ENCODE peak calls at places on chromosome 21, in five cellular contexts. W is uterus, Q is IMR-90, M is ovary, I is stomach. T is an unnamed sample.

GRCh38 chr21:34890724-34891609 is 158.1 kb downstream of the RUNX1 start:
- DNase-seq in I (no peak), M (peak), W (no peak), Q (peak), T (peak)

GRCh38 chr21:35562876-35563275 is 497.4 kb downstream of the SETD4 start:
- DNase-seq in M (no peak), Q (peak), I (no peak), W (no peak), T (no peak)

GRCh38 chr21:23936224-23936623 is 1671.1 kb downstream of the MRPL39 start:
- DNase-seq in I (no peak), M (no peak), W (no peak), Q (peak), T (no peak)

GRCh38 chr21:32007461-32007860 is 134.6 kb downstream of the HUNK start:
- DNase-seq in W (no peak), Q (peak), I (no peak), M (no peak), T (no peak)

GRCh38 chr21:34908424-34909055 is 140.6 kb downstream of the RUNX1 start:
- DNase-seq in M (no peak), W (peak), Q (no peak), I (no peak), T (no peak)

GRCh38 chr21:15367061-15367626 is 302.3 kb upstream of the NRIP1 start:
- DNase-seq in M (no peak), I (no peak), W (no peak), Q (no peak), T (no peak)

GRCh38 chr21:33075596-33076195 is 5.8 kb downstream of the OLIG1 start:
- DNase-seq in I (no peak), M (no peak), Q (no peak), W (no peak), T (no peak)

GRCh38 chr21:31236528-31236927 is 107.5 kb downstream of the TIAM1 start:
- DNase-seq in Q (no peak), M (no peak), I (no peak), W (no peak), T (no peak)

GRCh38 chr21:43198376-43198775 is 29.6 kb downstream of the CRYAA start:
- DNase-seq in M (no peak), Q (no peak), W (no peak), I (no peak), T (no peak)

GRCh38 chr21:24583473-24583872 is 1023.8 kb downstream of the MRPL39 start:
- DNase-seq in Q (no peak), M (no peak), W (no peak), I (no peak), T (no peak)

GRCh38 chr21:34571994-34572393 is 42.9 kb downstream of the RCAN1 start:
- DNase-seq in W (no peak), Q (no peak), I (no peak), M (no peak), T (no peak)

GRCh38 chr21:34987673-34988072 is 61.4 kb downstream of the RUNX1 start:
- DNase-seq in I (no peak), W (no peak), M (no peak), Q (no peak), T (no peak)

GRCh38 chr21:46299167-46299566 is 13.0 kb downstream of the YBEY start:
- DNase-seq in Q (no peak), I (no peak), M (no peak), W (no peak), T (no peak)

GRCh38 chr21:35189077-35189863 is 140.2 kb upstream of the RUNX1 start:
- DNase-seq in M (peak), Q (peak), I (no peak), W (peak), T (no peak)

GRCh38 chr21:32403201-32403701 is 9.3 kb upstream of the EVA1C start:
- DNase-seq in I (peak), M (peak), W (peak), Q (peak), T (peak)

GRCh38 chr21:35428489-35428888 is 379.4 kb upstream of the RUNX1 start:
- DNase-seq in Q (no peak), I (no peak), M (peak), W (no peak), T (no peak)

GRCh38 chr21:21213297-21213696 is 215.1 kb downstream of the NCAM2 start:
- DNase-seq in W (no peak), M (no peak), I (no peak), Q (peak), T (no peak)

GRCh38 chr21:26939532-26940181 is 27.2 kb downstream of the ADAMTS5 start:
- DNase-seq in M (no peak), I (no peak), W (no peak), Q (peak), T (no peak)

GRCh38 chr21:32143222-32143939 is 135.5 kb downstream of the MIS18A start:
- DNase-seq in Q (peak), M (peak), W (peak), I (no peak), T (no peak)

GRCh38 chr21:32524010-32524719 is 61.2 kb downstream of the TCP10L start:
- DNase-seq in I (no peak), W (peak), M (no peak), Q (peak), T (peak)

GRCh38 chr21:32604484-32604883 is 7.7 kb downstream of the CFAP298 start:
- DNase-seq in I (no peak), M (no peak), Q (no peak), W (no peak), T (no peak)

GRCh38 chr21:25039461-25040380 is 567.6 kb downstream of the MRPL39 start:
- DNase-seq in I (no peak), W (no peak), Q (peak), M (no peak), T (no peak)

GRCh38 chr21:33149166-33149565 is 79.2 kb downstream of the OLIG1 start:
- DNase-seq in I (no peak), W (no peak), Q (no peak), M (no peak), T (no peak)

GRCh38 chr21:32562915-32563314 is 22.4 kb downstream of the TCP10L start:
- DNase-seq in W (no peak), Q (no peak), I (no peak), M (no peak), T (no peak)

GRCh38 chr21:35072960-35073359 is 23.9 kb upstream of the RUNX1 start:
- DNase-seq in W (peak), I (no peak), M (peak), Q (peak), T (no peak)

GRCh38 chr21:33544451-33544850 is 1.6 kb downstream of the SON start:
- DNase-seq in M (no peak), I (no peak), Q (no peak), W (no peak), T (no peak)

GRCh38 chr21:35719105-35719504 is 341.2 kb downstream of the SETD4 start:
- DNase-seq in W (no peak), I (no peak), M (no peak), Q (no peak), T (no peak)

GRCh38 chr21:33386222-33386784 is 16.9 kb upstream of the IFNGR2 start:
- DNase-seq in I (no peak), W (no peak), M (no peak), Q (no peak), T (no peak)

GRCh38 chr21:15706686-15707085 is 23.1 kb upstream of the USP25 start:
- DNase-seq in I (peak), Q (peak), M (no peak), W (no peak), T (peak)

GRCh38 chr21:33954395-33954794 is 38.8 kb upstream of the ATP5PO start:
- DNase-seq in M (no peak), I (no peak), W (no peak), Q (no peak), T (no peak)

GRCh38 chr21:34200288-34200905 is 127.0 kb downstream of the MRPS6 start:
- DNase-seq in W (no peak), Q (no peak), M (no peak), I (no peak), T (no peak)

GRCh38 chr21:40923361-40923760 is 76.4 kb upstream of the DSCAM start:
- DNase-seq in W (no peak), I (no peak), Q (no peak), M (no peak), T (no peak)

GRCh38 chr21:36097427-36098230 is 27.8 kb downstream of the CBR1 start:
- DNase-seq in M (no peak), I (no peak), W (no peak), Q (no peak), T (no peak)

GRCh38 chr21:26946744-26947446 is 20.0 kb downstream of the ADAMTS5 start:
- DNase-seq in W (no peak), M (no peak), I (no peak), Q (no peak), T (no peak)

GRCh38 chr21:16071082-16071481 is 341.3 kb downstream of the USP25 start:
- DNase-seq in M (peak), W (peak), Q (no peak), I (no peak), T (no peak)

GRCh38 chr21:15775981-15776380 is 46.2 kb downstream of the USP25 start:
- DNase-seq in W (no peak), I (no peak), Q (peak), M (no peak), T (peak)

GRCh38 chr21:33762798-33763572 is 120.7 kb downstream of the ITSN1 start:
- DNase-seq in I (no peak), W (no peak), M (no peak), Q (peak), T (no peak)

GRCh38 chr21:46509760-46510159 is 51.1 kb downstream of the DIP2A start:
- DNase-seq in I (peak), M (no peak), W (no peak), Q (peak), T (no peak)

GRCh38 chr21:35476616-35477395 is 427.7 kb upstream of the RUNX1 start:
- DNase-seq in Q (peak), M (no peak), I (no peak), W (no peak), T (no peak)

GRCh38 chr21:27393726-27394125 is 426.8 kb upstream of the ADAMTS5 start:
- DNase-seq in I (no peak), M (no peak), Q (peak), W (no peak), T (no peak)

GRCh38 chr21:45227735-45228134 is 60.0 kb downstream of the POFUT2 start:
- DNase-seq in I (no peak), W (no peak), M (no peak), Q (no peak), T (no peak)
- TF ChIP-seq POLR2A in I (no peak), W (no peak), M (no peak), Q (no peak), T (no peak)

DNA sequence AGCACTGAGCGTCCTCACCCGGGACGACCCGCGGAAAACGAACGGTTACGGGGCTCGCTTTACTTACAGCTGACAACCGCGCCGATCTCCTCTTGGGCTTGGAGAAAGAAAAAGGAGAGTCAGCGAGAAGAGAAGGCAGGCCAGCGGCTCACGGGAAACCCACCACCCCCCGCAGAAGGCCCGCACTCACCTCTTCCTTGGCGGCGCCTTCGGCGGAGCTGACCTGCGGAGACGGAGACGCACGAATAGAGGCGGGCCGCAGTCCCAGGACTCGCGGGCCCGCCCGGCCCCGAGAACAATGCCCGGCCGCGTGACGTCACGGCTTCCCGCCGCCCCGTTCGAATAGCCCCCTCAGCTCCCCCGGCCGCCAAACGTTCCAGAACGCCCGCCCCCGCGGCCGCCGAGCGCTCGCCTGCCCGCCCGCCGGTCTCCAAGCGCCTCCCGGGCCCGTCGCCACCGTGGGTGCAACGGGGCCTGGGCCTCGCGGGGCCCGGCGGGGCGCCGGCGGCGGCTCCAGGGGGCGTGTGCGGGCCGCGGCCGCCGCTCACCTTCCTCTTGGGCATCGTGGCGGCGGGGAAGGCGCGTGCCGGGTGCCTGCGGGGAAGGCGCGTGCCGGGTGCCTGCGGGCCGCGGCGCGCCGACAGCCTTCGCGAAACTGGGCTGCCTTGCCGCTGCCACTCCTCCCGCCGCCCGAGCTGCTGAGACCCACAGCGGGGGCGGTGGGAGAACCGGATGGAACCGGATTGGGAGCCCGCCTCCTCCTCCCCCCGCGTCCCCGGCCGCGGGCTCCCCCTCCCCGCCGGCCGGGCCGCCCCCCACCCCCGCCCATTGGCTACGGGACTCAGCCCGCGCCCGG is at the start of gene HMGN1:
- DNase-seq in I (peak), W (peak), Q (peak), M (peak), T (peak)
- TF ChIP-seq POLR2A in I (no peak), W (peak), Q (peak), M (peak), T (peak)

GRCh38 chr21:44941567-44941966 is 1.7 kb downstream of the SLX9 start:
- DNase-seq in Q (no peak), M (peak), I (no peak), W (no peak), T (no peak)

GRCh38 chr21:44940116-44940631 is 345 bp downstream of the SLX9 start:
- DNase-seq in Q (no peak), W (no peak), M (no peak), I (no peak), T (peak)

GRCh38 chr21:44942566-44942965 is 2.7 kb downstream of the SLX9 start:
- DNase-seq in W (no peak), M (no peak), Q (no peak), I (no peak), T (no peak)

GRCh38 chr21:44938976-44939531 is 775 bp upstream of the SLX9 start:
- DNase-seq in Q (no peak), W (no peak), I (peak), M (peak), T (no peak)

GRCh38 chr21:44939532-44940115 is at the start of gene SLX9:
- DNase-seq in M (peak), W (peak), I (peak), Q (peak), T (peak)
- TF ChIP-seq POLR2A in M (peak), W (no peak), I (no peak), Q (no peak), T (peak)

GRCh38 chr21:44334637-44335030 is 4.6 kb downstream of the CFAP410 start:
- DNase-seq in I (no peak), W (no peak), M (no peak), Q (no peak), T (no peak)

GRCh38 chr21:44337428-44337827 is 1.8 kb downstream of the CFAP410 start:
- DNase-seq in I (no peak), W (no peak), M (no peak), Q (no peak), T (no peak)

GRCh38 chr21:44337941-44338895 is 972 bp downstream of the CFAP410 start:
- DNase-seq in W (peak), I (peak), M (peak), Q (peak), T (peak)

GRCh38 chr21:44335266-44336059 is 3.7 kb downstream of the CFAP410 start:
- DNase-seq in M (no peak), I (no peak), W (no peak), Q (no peak), T (no peak)

GRCh38 chr21:44338971-44339910 is at the start of gene CFAP410:
- DNase-seq in Q (peak), I (peak), W (peak), M (peak), T (peak)
- TF ChIP-seq POLR2A in Q (peak), I (peak), W (peak), M (peak), T (peak)

GRCh38 chr21:42010507-42011493 is 640 bp upstream of the ZBTB21 start:
- DNase-seq in M (no peak), Q (no peak), W (peak), I (no peak), T (peak)
- TF ChIP-seq POLR2A in M (no peak), Q (peak), W (no peak), I (no peak), T (peak)

GRCh38 chr21:37267269-37268185 is at the start of gene VPS26C:
- DNase-seq in W (peak), M (peak), Q (peak), I (peak), T (peak)
- TF ChIP-seq POLR2A in W (no peak), M (peak), Q (peak), I (peak), T (peak)

GRCh38 chr21:28699591-28700259 is 293.0 kb downstream of the LTN1 start:
- DNase-seq in W (no peak), Q (no peak), M (no peak), I (no peak), T (no peak)

GRCh38 chr21:28704746-28705145 is 287.9 kb downstream of the LTN1 start:
- DNase-seq in W (peak), I (no peak), Q (peak), M (no peak), T (no peak)

DNA sequence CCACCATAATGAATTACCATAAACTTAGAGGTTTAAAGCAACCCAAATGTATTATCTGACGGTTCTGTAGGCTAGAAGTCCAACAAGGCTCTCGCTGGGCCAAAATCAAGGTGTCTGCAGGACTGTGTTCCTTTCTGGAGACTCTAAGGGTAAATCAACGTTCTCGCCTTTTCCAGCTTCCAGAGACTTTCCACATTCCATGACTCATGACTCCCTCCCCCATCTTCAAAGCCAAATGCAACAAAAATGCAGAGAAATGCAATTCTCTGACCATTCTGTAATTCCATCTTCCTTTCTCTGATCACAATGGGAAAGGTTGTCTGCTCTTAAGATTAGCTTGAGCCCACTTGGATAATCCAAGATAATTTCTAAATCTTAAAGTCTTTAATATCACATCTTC is 287.1 kb downstream of the LTN1 start:
- DNase-seq in W (no peak), Q (peak), M (no peak), I (no peak), T (no peak)
- TF ChIP-seq POLR2A in W (no peak), Q (no peak), M (no peak), I (no peak), T (no peak)

GRCh38 chr21:37563641-37564340 is 197.2 kb downstream of the DYRK1A start:
- DNase-seq in I (peak), M (peak), W (peak), Q (peak), T (peak)
- TF ChIP-seq POLR2A in I (no peak), M (peak), W (peak), Q (peak), T (peak)